ENCODE peak calls at places on chromosome 1, in five cellular contexts. One of them, this sample, is unnamed.

GRCh38 chr1:205936846-205937707 is 6.2 kb downstream of the SLC26A9 start:
- DNase-seq in fibroblast of the aortic adventitia: peak
- DNase-seq in stimulated activated CD4-positive, alpha-beta T cell treated with anti-CD3 and anti-CD28 coated beads, Interleukin-2, amount 100 ng/mL, for 24 hours: no peak
- DNase-seq in NCI-H1105 treated with DMSO at 0.1 percent for 48 hours: no peak
- DNase-seq in activated T-cell treated with anti-CD3 and anti-CD28 coated beads, Interleukin-2, amount 50 U/mL, for 4 hours: no peak
- DNase-seq in this sample: peak

GRCh38 chr1:9596419-9597123 is 7.9 kb downstream of the TMEM201 start:
- DNase-seq in fibroblast of the aortic adventitia: no peak
- DNase-seq in stimulated activated CD4-positive, alpha-beta T cell treated with anti-CD3 and anti-CD28 coated beads, Interleukin-2, amount 100 ng/mL, for 24 hours: no peak
- DNase-seq in NCI-H1105 treated with DMSO at 0.1 percent for 48 hours: peak
- DNase-seq in activated T-cell treated with anti-CD3 and anti-CD28 coated beads, Interleukin-2, amount 50 U/mL, for 4 hours: no peak
- DNase-seq in this sample: no peak

GRCh38 chr1:23593556-23594148 is 34.4 kb upstream of the ID3 start:
- DNase-seq in fibroblast of the aortic adventitia: no peak
- DNase-seq in stimulated activated CD4-positive, alpha-beta T cell treated with anti-CD3 and anti-CD28 coated beads, Interleukin-2, amount 100 ng/mL, for 24 hours: no peak
- DNase-seq in NCI-H1105 treated with DMSO at 0.1 percent for 48 hours: peak
- DNase-seq in activated T-cell treated with anti-CD3 and anti-CD28 coated beads, Interleukin-2, amount 50 U/mL, for 4 hours: peak
- DNase-seq in this sample: peak

GRCh38 chr1:184260382-184260781 is 126.4 kb upstream of the C1orf21 start:
- DNase-seq in fibroblast of the aortic adventitia: peak
- DNase-seq in stimulated activated CD4-positive, alpha-beta T cell treated with anti-CD3 and anti-CD28 coated beads, Interleukin-2, amount 100 ng/mL, for 24 hours: no peak
- DNase-seq in NCI-H1105 treated with DMSO at 0.1 percent for 48 hours: no peak
- DNase-seq in activated T-cell treated with anti-CD3 and anti-CD28 coated beads, Interleukin-2, amount 50 U/mL, for 4 hours: no peak
- DNase-seq in this sample: no peak

GRCh38 chr1:246769306-246769705 is 45.1 kb downstream of the SCCPDH start:
- DNase-seq in fibroblast of the aortic adventitia: peak
- DNase-seq in stimulated activated CD4-positive, alpha-beta T cell treated with anti-CD3 and anti-CD28 coated beads, Interleukin-2, amount 100 ng/mL, for 24 hours: no peak
- DNase-seq in NCI-H1105 treated with DMSO at 0.1 percent for 48 hours: no peak
- DNase-seq in activated T-cell treated with anti-CD3 and anti-CD28 coated beads, Interleukin-2, amount 50 U/mL, for 4 hours: no peak
- DNase-seq in this sample: no peak

GRCh38 chr1:239547987-239548386 is 161.6 kb downstream of the CHRM3 start:
- DNase-seq in fibroblast of the aortic adventitia: no peak
- DNase-seq in stimulated activated CD4-positive, alpha-beta T cell treated with anti-CD3 and anti-CD28 coated beads, Interleukin-2, amount 100 ng/mL, for 24 hours: no peak
- DNase-seq in NCI-H1105 treated with DMSO at 0.1 percent for 48 hours: no peak
- DNase-seq in activated T-cell treated with anti-CD3 and anti-CD28 coated beads, Interleukin-2, amount 50 U/mL, for 4 hours: no peak
- DNase-seq in this sample: no peak

GRCh38 chr1:111192074-111192473 is 8.4 kb downstream of the DENND2D start:
- DNase-seq in fibroblast of the aortic adventitia: no peak
- DNase-seq in stimulated activated CD4-positive, alpha-beta T cell treated with anti-CD3 and anti-CD28 coated beads, Interleukin-2, amount 100 ng/mL, for 24 hours: no peak
- DNase-seq in NCI-H1105 treated with DMSO at 0.1 percent for 48 hours: no peak
- DNase-seq in activated T-cell treated with anti-CD3 and anti-CD28 coated beads, Interleukin-2, amount 50 U/mL, for 4 hours: no peak
- DNase-seq in this sample: no peak

GRCh38 chr1:233063462-233063861 is 113.1 kb downstream of the NTPCR start:
- DNase-seq in fibroblast of the aortic adventitia: no peak
- DNase-seq in stimulated activated CD4-positive, alpha-beta T cell treated with anti-CD3 and anti-CD28 coated beads, Interleukin-2, amount 100 ng/mL, for 24 hours: no peak
- DNase-seq in NCI-H1105 treated with DMSO at 0.1 percent for 48 hours: no peak
- DNase-seq in activated T-cell treated with anti-CD3 and anti-CD28 coated beads, Interleukin-2, amount 50 U/mL, for 4 hours: no peak
- DNase-seq in this sample: no peak

GRCh38 chr1:85611390-85611789 is 30.8 kb downstream of the CCN1 start:
- DNase-seq in fibroblast of the aortic adventitia: peak
- DNase-seq in stimulated activated CD4-positive, alpha-beta T cell treated with anti-CD3 and anti-CD28 coated beads, Interleukin-2, amount 100 ng/mL, for 24 hours: no peak
- DNase-seq in NCI-H1105 treated with DMSO at 0.1 percent for 48 hours: no peak
- DNase-seq in activated T-cell treated with anti-CD3 and anti-CD28 coated beads, Interleukin-2, amount 50 U/mL, for 4 hours: no peak
- DNase-seq in this sample: no peak

GRCh38 chr1:61506231-61506630 is 218.7 kb downstream of the TM2D1 start:
- DNase-seq in fibroblast of the aortic adventitia: peak
- DNase-seq in stimulated activated CD4-positive, alpha-beta T cell treated with anti-CD3 and anti-CD28 coated beads, Interleukin-2, amount 100 ng/mL, for 24 hours: no peak
- DNase-seq in NCI-H1105 treated with DMSO at 0.1 percent for 48 hours: no peak
- DNase-seq in activated T-cell treated with anti-CD3 and anti-CD28 coated beads, Interleukin-2, amount 50 U/mL, for 4 hours: no peak
- DNase-seq in this sample: no peak

GRCh38 chr1:204837440-204838084 is 33.1 kb upstream of the NFASC start:
- DNase-seq in fibroblast of the aortic adventitia: peak
- DNase-seq in stimulated activated CD4-positive, alpha-beta T cell treated with anti-CD3 and anti-CD28 coated beads, Interleukin-2, amount 100 ng/mL, for 24 hours: peak
- DNase-seq in NCI-H1105 treated with DMSO at 0.1 percent for 48 hours: no peak
- DNase-seq in activated T-cell treated with anti-CD3 and anti-CD28 coated beads, Interleukin-2, amount 50 U/mL, for 4 hours: no peak
- DNase-seq in this sample: peak

GRCh38 chr1:107141491-107142369 is 891 bp downstream of the NTNG1 start:
- DNase-seq in fibroblast of the aortic adventitia: peak
- DNase-seq in stimulated activated CD4-positive, alpha-beta T cell treated with anti-CD3 and anti-CD28 coated beads, Interleukin-2, amount 100 ng/mL, for 24 hours: peak
- DNase-seq in NCI-H1105 treated with DMSO at 0.1 percent for 48 hours: peak
- DNase-seq in activated T-cell treated with anti-CD3 and anti-CD28 coated beads, Interleukin-2, amount 50 U/mL, for 4 hours: peak
- DNase-seq in this sample: peak

GRCh38 chr1:153261793-153262371 is 2.4 kb downstream of the LORICRIN start:
- DNase-seq in fibroblast of the aortic adventitia: no peak
- DNase-seq in stimulated activated CD4-positive, alpha-beta T cell treated with anti-CD3 and anti-CD28 coated beads, Interleukin-2, amount 100 ng/mL, for 24 hours: no peak
- DNase-seq in NCI-H1105 treated with DMSO at 0.1 percent for 48 hours: peak
- DNase-seq in activated T-cell treated with anti-CD3 and anti-CD28 coated beads, Interleukin-2, amount 50 U/mL, for 4 hours: no peak
- DNase-seq in this sample: no peak

GRCh38 chr1:92739669-92740524 is 45.0 kb downstream of the EVI5 start:
- DNase-seq in fibroblast of the aortic adventitia: no peak
- DNase-seq in stimulated activated CD4-positive, alpha-beta T cell treated with anti-CD3 and anti-CD28 coated beads, Interleukin-2, amount 100 ng/mL, for 24 hours: no peak
- DNase-seq in NCI-H1105 treated with DMSO at 0.1 percent for 48 hours: no peak
- DNase-seq in activated T-cell treated with anti-CD3 and anti-CD28 coated beads, Interleukin-2, amount 50 U/mL, for 4 hours: no peak
- DNase-seq in this sample: no peak

GRCh38 chr1:178491721-178492120 is 5.0 kb downstream of the CLEC20A start:
- DNase-seq in fibroblast of the aortic adventitia: no peak
- DNase-seq in stimulated activated CD4-positive, alpha-beta T cell treated with anti-CD3 and anti-CD28 coated beads, Interleukin-2, amount 100 ng/mL, for 24 hours: no peak
- DNase-seq in NCI-H1105 treated with DMSO at 0.1 percent for 48 hours: no peak
- DNase-seq in activated T-cell treated with anti-CD3 and anti-CD28 coated beads, Interleukin-2, amount 50 U/mL, for 4 hours: no peak
- DNase-seq in this sample: no peak

GRCh38 chr1:11653101-11653601 is 1.1 kb downstream of the FBXO2 start:
- DNase-seq in fibroblast of the aortic adventitia: peak
- DNase-seq in stimulated activated CD4-positive, alpha-beta T cell treated with anti-CD3 and anti-CD28 coated beads, Interleukin-2, amount 100 ng/mL, for 24 hours: no peak
- DNase-seq in NCI-H1105 treated with DMSO at 0.1 percent for 48 hours: no peak
- DNase-seq in activated T-cell treated with anti-CD3 and anti-CD28 coated beads, Interleukin-2, amount 50 U/mL, for 4 hours: no peak
- DNase-seq in this sample: peak

GRCh38 chr1:2050482-2050792 is 226 bp downstream of the PRKCZ start:
- DNase-seq in fibroblast of the aortic adventitia: no peak
- DNase-seq in stimulated activated CD4-positive, alpha-beta T cell treated with anti-CD3 and anti-CD28 coated beads, Interleukin-2, amount 100 ng/mL, for 24 hours: no peak
- DNase-seq in NCI-H1105 treated with DMSO at 0.1 percent for 48 hours: no peak
- DNase-seq in activated T-cell treated with anti-CD3 and anti-CD28 coated beads, Interleukin-2, amount 50 U/mL, for 4 hours: no peak
- DNase-seq in this sample: no peak

GRCh38 chr1:53860967-53861411 is 22.9 kb upstream of the NDC1 start:
- DNase-seq in fibroblast of the aortic adventitia: peak
- DNase-seq in stimulated activated CD4-positive, alpha-beta T cell treated with anti-CD3 and anti-CD28 coated beads, Interleukin-2, amount 100 ng/mL, for 24 hours: peak
- DNase-seq in NCI-H1105 treated with DMSO at 0.1 percent for 48 hours: peak
- DNase-seq in activated T-cell treated with anti-CD3 and anti-CD28 coated beads, Interleukin-2, amount 50 U/mL, for 4 hours: peak
- DNase-seq in this sample: peak

GRCh38 chr1:221187174-221187573 is 307.9 kb downstream of the HLX start:
- DNase-seq in fibroblast of the aortic adventitia: no peak
- DNase-seq in stimulated activated CD4-positive, alpha-beta T cell treated with anti-CD3 and anti-CD28 coated beads, Interleukin-2, amount 100 ng/mL, for 24 hours: no peak
- DNase-seq in NCI-H1105 treated with DMSO at 0.1 percent for 48 hours: no peak
- DNase-seq in activated T-cell treated with anti-CD3 and anti-CD28 coated beads, Interleukin-2, amount 50 U/mL, for 4 hours: no peak
- DNase-seq in this sample: no peak

GRCh38 chr1:63662056-63662836 is 69.0 kb downstream of the PGM1 start:
- DNase-seq in fibroblast of the aortic adventitia: peak
- DNase-seq in stimulated activated CD4-positive, alpha-beta T cell treated with anti-CD3 and anti-CD28 coated beads, Interleukin-2, amount 100 ng/mL, for 24 hours: no peak
- DNase-seq in NCI-H1105 treated with DMSO at 0.1 percent for 48 hours: no peak
- DNase-seq in activated T-cell treated with anti-CD3 and anti-CD28 coated beads, Interleukin-2, amount 50 U/mL, for 4 hours: no peak
- DNase-seq in this sample: no peak

GRCh38 chr1:7810395-7810794 is 26.3 kb downstream of the PER3 start:
- DNase-seq in fibroblast of the aortic adventitia: peak
- DNase-seq in stimulated activated CD4-positive, alpha-beta T cell treated with anti-CD3 and anti-CD28 coated beads, Interleukin-2, amount 100 ng/mL, for 24 hours: peak
- DNase-seq in NCI-H1105 treated with DMSO at 0.1 percent for 48 hours: no peak
- DNase-seq in activated T-cell treated with anti-CD3 and anti-CD28 coated beads, Interleukin-2, amount 50 U/mL, for 4 hours: no peak
- DNase-seq in this sample: no peak

GRCh38 chr1:86825294-86825693 is 88.6 kb downstream of the SELENOF start:
- DNase-seq in fibroblast of the aortic adventitia: peak
- DNase-seq in stimulated activated CD4-positive, alpha-beta T cell treated with anti-CD3 and anti-CD28 coated beads, Interleukin-2, amount 100 ng/mL, for 24 hours: no peak
- DNase-seq in NCI-H1105 treated with DMSO at 0.1 percent for 48 hours: no peak
- DNase-seq in activated T-cell treated with anti-CD3 and anti-CD28 coated beads, Interleukin-2, amount 50 U/mL, for 4 hours: no peak
- DNase-seq in this sample: no peak

GRCh38 chr1:107262472-107263286 is 121.8 kb downstream of the NTNG1 start:
- DNase-seq in fibroblast of the aortic adventitia: no peak
- DNase-seq in stimulated activated CD4-positive, alpha-beta T cell treated with anti-CD3 and anti-CD28 coated beads, Interleukin-2, amount 100 ng/mL, for 24 hours: no peak
- DNase-seq in NCI-H1105 treated with DMSO at 0.1 percent for 48 hours: no peak
- DNase-seq in activated T-cell treated with anti-CD3 and anti-CD28 coated beads, Interleukin-2, amount 50 U/mL, for 4 hours: no peak
- DNase-seq in this sample: peak

GRCh38 chr1:63475761-63476160 is 47.3 kb downstream of the ITGB3BP start:
- DNase-seq in fibroblast of the aortic adventitia: no peak
- DNase-seq in stimulated activated CD4-positive, alpha-beta T cell treated with anti-CD3 and anti-CD28 coated beads, Interleukin-2, amount 100 ng/mL, for 24 hours: no peak
- DNase-seq in NCI-H1105 treated with DMSO at 0.1 percent for 48 hours: no peak
- DNase-seq in activated T-cell treated with anti-CD3 and anti-CD28 coated beads, Interleukin-2, amount 50 U/mL, for 4 hours: no peak
- DNase-seq in this sample: no peak

GRCh38 chr1:178172939-178173338 is 79.0 kb downstream of the RASAL2 start:
- DNase-seq in fibroblast of the aortic adventitia: peak
- DNase-seq in stimulated activated CD4-positive, alpha-beta T cell treated with anti-CD3 and anti-CD28 coated beads, Interleukin-2, amount 100 ng/mL, for 24 hours: no peak
- DNase-seq in NCI-H1105 treated with DMSO at 0.1 percent for 48 hours: no peak
- DNase-seq in activated T-cell treated with anti-CD3 and anti-CD28 coated beads, Interleukin-2, amount 50 U/mL, for 4 hours: no peak
- DNase-seq in this sample: no peak